ENCODE peak calls at places on chromosomes 5 and 9, in six cellular contexts. H is RWPE1, A is Daoy, N is iPS DF 6.9, V is neural crest cell, M is NCI-H1417. U is an unnamed sample.

GRCh38 chr5:27217160-27217956 is 179.0 kb upstream of the CDH9 start:
- DNase-seq in N (no peak), V (no peak), A (no peak), H (no peak), M (no peak), U (no peak)

GRCh38 chr9:127255692-127256091 is 8.9 kb upstream of the GARNL3 start:
- DNase-seq in V (no peak), N (no peak), M (no peak), H (no peak), A (no peak), U (no peak)

GRCh38 chr9:79661279-79661678 is 89.5 kb downstream of the TLE4 start:
- DNase-seq in A (no peak), H (no peak), N (no peak), V (no peak), M (peak), U (no peak)

GRCh38 chr5:87027570-87027969 is 240.1 kb upstream of the RASA1 start:
- DNase-seq in V (no peak), M (no peak), N (no peak), A (no peak), H (no peak), U (no peak)

GRCh38 chr9:109192732-109193361 is 25.8 kb upstream of the FRRS1L start:
- DNase-seq in M (peak), H (no peak), N (peak), V (no peak), A (peak), U (no peak)

GRCh38 chr9:113664176-113664875 is 200.8 kb downstream of the RGS3 start:
- DNase-seq in H (no peak), A (no peak), N (no peak), V (no peak), M (no peak), U (no peak)

GRCh38 chr5:143025971-143026370 is 255.8 kb downstream of the ARHGAP26 start:
- DNase-seq in N (no peak), M (peak), A (no peak), H (no peak), V (no peak), U (no peak)

GRCh38 chr5:108905818-108906217 is 158.1 kb downstream of the FER start:
- DNase-seq in H (no peak), A (no peak), M (no peak), N (no peak), V (no peak), U (no peak)

GRCh38 chr9:120110520-120110919 is 469.4 kb downstream of the CDK5RAP2 start:
- DNase-seq in H (no peak), V (no peak), N (no peak), M (peak), A (no peak), U (no peak)

GRCh38 chr9:110995511-110996340 is 42.5 kb downstream of the LPAR1 start:
- DNase-seq in V (no peak), M (no peak), H (no peak), N (no peak), A (no peak), U (no peak)

GRCh38 chr5:125244531-125244930 is 498.1 kb upstream of the ZNF608 start:
- DNase-seq in V (no peak), M (no peak), A (no peak), N (no peak), H (no peak), U (no peak)

GRCh38 chr9:98195671-98196070 is 3.2 kb upstream of the CORO2A start:
- DNase-seq in V (no peak), H (no peak), M (no peak), A (no peak), N (no peak), U (no peak)

GRCh38 chr5:56669534-56670483 is 145.5 kb upstream of the MAP3K1 start:
- DNase-seq in A (no peak), H (no peak), M (peak), N (peak), V (no peak), U (peak)